ENCODE peak calls at places on chromosomes 5 and 9, in eight cellular contexts. J is H9, C is occipital lobe, D is DMS 273 treated with DMSO at 0.1 percent for 48 hours, G is adrenal gland, P is fibroblast of pulmonary artery, I is iPS DF 6.9, M is progenitor cell of endocrine pancreas. Q is an unnamed sample.

GRCh38 chr5:170312666-170313065 is 15.1 kb upstream of the LCP2 start:
- DNase-seq in I (no peak), C (no peak), M (no peak), D (no peak), P (peak; percentile 61), G (no peak), J (no peak), Q (peak; percentile 47)

GRCh38 chr5:136731241-136731885 is 366.0 kb upstream of the TRPC7 start:
- DNase-seq in P (no peak), J (no peak), C (no peak), G (no peak), I (no peak), D (no peak), M (no peak), Q (peak; percentile 18)

GRCh38 chr9:35738186-35738585 is 5.7 kb downstream of the CREB3 start:
- DNase-seq in C (no peak), P (no peak), I (no peak), J (no peak), M (no peak), D (peak; percentile 34), G (no peak), Q (no peak)

GRCh38 chr9:90003046-90003355 is 398.2 kb downstream of the GADD45G start:
- DNase-seq in M (no peak), C (no peak), J (no peak), P (no peak), D (no peak), G (no peak), I (no peak), Q (no peak)

GRCh38 chr5:60036539-60036938 is 143.0 kb upstream of the PDE4D start:
- DNase-seq in I (no peak), M (no peak), D (no peak), C (no peak), G (no peak), P (no peak), J (no peak), Q (no peak)

GRCh38 chr9:38621434-38622082 is 1.2 kb upstream of the ANKRD18A start:
- DNase-seq in P (no peak), I (no peak), D (no peak), J (peak; percentile 51), C (no peak), M (peak; percentile 41), G (no peak), Q (no peak)

GRCh38 chr5:137119321-137119720 is 379.8 kb downstream of the SPOCK1 start:
- DNase-seq in M (no peak), J (no peak), C (no peak), P (no peak), G (no peak), I (no peak), D (no peak), Q (no peak)

GRCh38 chr9:90029996-90030395 is 425.2 kb downstream of the GADD45G start:
- DNase-seq in C (no peak), I (no peak), P (no peak), M (no peak), G (no peak), J (no peak), D (no peak), Q (peak; percentile 85)

GRCh38 chr9:18626046-18626698 is 152.2 kb downstream of the ADAMTSL1 start:
- DNase-seq in P (no peak), D (no peak), I (no peak), G (no peak), M (no peak), J (no peak), C (no peak), Q (no peak)

GRCh38 chr9:114098021-114098659 is 952 bp downstream of the KIF12 start:
- DNase-seq in C (no peak), J (peak; percentile 77), D (no peak), G (no peak), M (peak; percentile 67), P (no peak), I (no peak), Q (no peak)

GRCh38 chr5:141941307-141941706 is 16.7 kb downstream of the PCDH12 start:
- DNase-seq in I (no peak), G (no peak), M (no peak), D (no peak), P (no peak), C (no peak), J (no peak), Q (peak; percentile 64)

GRCh38 chr9:5230554-5230953 is 665 bp upstream of the INSL4 start:
- DNase-seq in G (no peak), C (no peak), D (no peak), I (no peak), M (no peak), P (no peak), J (no peak), Q (no peak)

GRCh38 chr9:71472400-71472799 is 295.9 kb downstream of the CEMIP2 start:
- DNase-seq in C (no peak), I (no peak), J (no peak), G (no peak), M (no peak), P (no peak), D (no peak), Q (no peak)

GRCh38 chr9:134948149-134948548 is 30.4 kb upstream of the FCN1 start:
- DNase-seq in D (no peak), P (no peak), C (no peak), J (no peak), M (no peak), I (no peak), G (no peak), Q (no peak)

GRCh38 chr5:93532370-93532769 is 48.6 kb downstream of the NR2F1-AS1 start:
- DNase-seq in P (peak; percentile 99), M (no peak), C (peak; percentile 4), I (no peak), G (peak; percentile 87), J (no peak), D (no peak), Q (peak; percentile 29)